ENCODE peak calls at places on chromosome 5, in seven cellular contexts. J, Q, W, X, I, S and D are unnamed samples.

GRCh38 chr5:155529366-155529765 is 515.8 kb downstream of the KIF4B start:
- DNase-seq in J (no peak), Q (no peak), W (no peak), X (no peak), I (no peak), S (no peak), D (no peak)

GRCh38 chr5:122501087-122501435 is 189.0 kb downstream of the SNCAIP start:
- DNase-seq in J (no peak), Q (no peak), W (no peak), X (peak), I (no peak), S (no peak), D (no peak)

GRCh38 chr5:45037927-45038326 is 229.2 kb downstream of the MRPS30 start:
- DNase-seq in J (no peak), Q (no peak), W (no peak), X (no peak), I (no peak), S (no peak), D (no peak)

GRCh38 chr5:141951341-141951781 is 6.6 kb downstream of the PCDH12 start:
- DNase-seq in J (no peak), Q (peak), W (peak), X (no peak), I (no peak), S (peak), D (no peak)

GRCh38 chr5:151231359-151231758 is 7.5 kb upstream of the CCDC69 start:
- DNase-seq in J (no peak), Q (no peak), W (no peak), X (no peak), I (no peak), S (no peak), D (no peak)

GRCh38 chr5:139877129-139877597 is 81.6 kb downstream of the PSD2 start:
- DNase-seq in J (no peak), Q (no peak), W (no peak), X (no peak), I (no peak), S (no peak), D (no peak)

GRCh38 chr5:78907255-78907886 is 77.7 kb downstream of the ARSB start:
- DNase-seq in J (no peak), Q (no peak), W (no peak), X (peak), I (no peak), S (no peak), D (no peak)

GRCh38 chr5:132363431-132364112 is 5.9 kb upstream of the SLC22A5 start:
- DNase-seq in J (no peak), Q (no peak), W (no peak), X (peak), I (no peak), S (no peak), D (no peak)

GRCh38 chr5:146962801-146963355 is 84.3 kb upstream of the PPP2R2B start:
- DNase-seq in J (no peak), Q (no peak), W (no peak), X (peak), I (no peak), S (no peak), D (no peak)

GRCh38 chr5:95113489-95113888 is 171.4 kb downstream of the MCTP1 start:
- DNase-seq in J (no peak), Q (no peak), W (no peak), X (peak), I (no peak), S (peak), D (no peak)

GRCh38 chr5:83104031-83104430 is 26.7 kb downstream of the XRCC4 start:
- DNase-seq in J (no peak), Q (no peak), W (no peak), X (no peak), I (no peak), S (no peak), D (no peak)

GRCh38 chr5:80234311-80234948 is 21.4 kb downstream of the SERINC5 start:
- DNase-seq in J (no peak), Q (no peak), W (no peak), X (no peak), I (no peak), S (no peak), D (no peak)

GRCh38 chr5:138663009-138663408 is 87.8 kb upstream of the HSPA9 start:
- DNase-seq in J (no peak), Q (no peak), W (no peak), X (no peak), I (peak), S (no peak), D (peak)

GRCh38 chr5:73214921-73215490 is 42.0 kb downstream of the TMEM174 start:
- DNase-seq in J (no peak), Q (no peak), W (no peak), X (no peak), I (no peak), S (no peak), D (no peak)

GRCh38 chr5:111158105-111158744 is 66.0 kb upstream of the CAMK4 start:
- DNase-seq in J (peak), Q (peak), W (peak), X (peak), I (no peak), S (peak), D (peak)

GRCh38 chr5:116911074-116911473 is 336.5 kb upstream of the SEMA6A start:
- DNase-seq in J (no peak), Q (no peak), W (no peak), X (no peak), I (no peak), S (no peak), D (no peak)

GRCh38 chr5:138905541-138905940 is 30.4 kb upstream of the LRRTM2 start:
- DNase-seq in J (no peak), Q (no peak), W (no peak), X (no peak), I (no peak), S (no peak), D (no peak)

GRCh38 chr5:38330207-38330606 is 71.8 kb downstream of the EGFLAM start:
- DNase-seq in J (no peak), Q (no peak), W (no peak), X (no peak), I (no peak), S (no peak), D (no peak)

GRCh38 chr5:171470420-171470819 is 51.0 kb downstream of the FGF18 start:
- DNase-seq in J (no peak), Q (no peak), W (no peak), X (no peak), I (no peak), S (no peak), D (no peak)

GRCh38 chr5:151773979-151774378 is 2.2 kb downstream of the G3BP1 start:
- DNase-seq in J (no peak), Q (no peak), W (no peak), X (no peak), I (no peak), S (no peak), D (no peak)

GRCh38 chr5:16931334-16932110 is 4.6 kb downstream of the MYO10 start:
- DNase-seq in J (no peak), Q (no peak), W (no peak), X (peak), I (no peak), S (no peak), D (no peak)

GRCh38 chr5:77277764-77278163 is 67.3 kb downstream of the PDE8B start:
- DNase-seq in J (no peak), Q (no peak), W (no peak), X (no peak), I (no peak), S (no peak), D (no peak)

GRCh38 chr5:27472000-27472763 is 433.8 kb upstream of the CDH9 start:
- DNase-seq in J (no peak), Q (peak), W (peak), X (peak), I (no peak), S (peak), D (no peak)

GRCh38 chr5:172455511-172456061 is 1.3 kb upstream of the SH3PXD2B start:
- DNase-seq in J (no peak), Q (no peak), W (no peak), X (peak), I (no peak), S (peak), D (no peak)

GRCh38 chr5:62331921-62332320 is 25.9 kb downstream of the KIF2A start:
- DNase-seq in J (no peak), Q (no peak), W (no peak), X (no peak), I (no peak), S (no peak), D (no peak)

GRCh38 chr5:135930029-135930948 is 24.5 kb downstream of the LECT2 start:
- DNase-seq in J (no peak), Q (peak), W (peak), X (no peak), I (peak), S (peak), D (no peak)

GRCh38 chr5:130333089-130333488 is 428.8 kb downstream of the CHSY3 start:
- DNase-seq in J (no peak), Q (no peak), W (no peak), X (peak), I (no peak), S (no peak), D (no peak)

GRCh38 chr5:133685402-133686018 is 73.2 kb upstream of the FSTL4 start:
- DNase-seq in J (no peak), Q (no peak), W (no peak), X (no peak), I (no peak), S (no peak), D (no peak)

GRCh38 chr5:79845448-79846197 is 145.4 kb downstream of the MTX3 start:
- DNase-seq in J (no peak), Q (no peak), W (no peak), X (peak), I (no peak), S (no peak), D (no peak)

GRCh38 chr5:152376871-152377270 is 28.2 kb downstream of the NMUR2 start:
- DNase-seq in J (no peak), Q (no peak), W (no peak), X (no peak), I (no peak), S (no peak), D (no peak)

GRCh38 chr5:132761321-132762240 is 14.4 kb downstream of the CCNI2 start:
- DNase-seq in J (no peak), Q (no peak), W (no peak), X (no peak), I (no peak), S (no peak), D (no peak)

GRCh38 chr5:78895616-78896015 is 89.5 kb downstream of the ARSB start:
- DNase-seq in J (no peak), Q (no peak), W (no peak), X (no peak), I (no peak), S (no peak), D (no peak)

GRCh38 chr5:172451771-172452197 is 2.5 kb downstream of the SH3PXD2B start:
- DNase-seq in J (no peak), Q (no peak), W (no peak), X (peak), I (no peak), S (no peak), D (no peak)

GRCh38 chr5:31319338-31319737 is 125.9 kb downstream of the CDH6 start:
- DNase-seq in J (no peak), Q (no peak), W (no peak), X (no peak), I (no peak), S (no peak), D (no peak)

GRCh38 chr5:111254613-111255012 is 30.4 kb downstream of the CAMK4 start:
- DNase-seq in J (no peak), Q (peak), W (no peak), X (peak), I (no peak), S (no peak), D (no peak)

GRCh38 chr5:68315679-68316271 is 100.2 kb downstream of the PIK3R1 start:
- DNase-seq in J (no peak), Q (peak), W (no peak), X (no peak), I (peak), S (peak), D (peak)

GRCh38 chr5:146716636-146717035 is 161.9 kb downstream of the PPP2R2B start:
- DNase-seq in J (no peak), Q (no peak), W (no peak), X (peak), I (no peak), S (no peak), D (no peak)

GRCh38 chr5:56734066-56734766 is 81.1 kb upstream of the MAP3K1 start:
- DNase-seq in J (no peak), Q (no peak), W (no peak), X (no peak), I (no peak), S (no peak), D (no peak)

GRCh38 chr5:145999208-145999607 is 62.8 kb downstream of the SH3RF2 start:
- DNase-seq in J (no peak), Q (no peak), W (no peak), X (no peak), I (no peak), S (no peak), D (no peak)

GRCh38 chr5:143011621-143012020 is 241.4 kb downstream of the ARHGAP26 start:
- DNase-seq in J (no peak), Q (no peak), W (no peak), X (peak), I (no peak), S (no peak), D (no peak)

GRCh38 chr5:143013176-143013575 is 243.0 kb downstream of the ARHGAP26 start:
- DNase-seq in J (no peak), Q (no peak), W (no peak), X (no peak), I (no peak), S (no peak), D (no peak)

GRCh38 chr5:143010335-143010734 is 240.2 kb downstream of the ARHGAP26 start:
- DNase-seq in J (no peak), Q (no peak), W (no peak), X (no peak), I (no peak), S (no peak), D (no peak)

GRCh38 chr5:143016777-143017374 is 246.7 kb downstream of the ARHGAP26 start:
- DNase-seq in J (no peak), Q (peak), W (no peak), X (peak), I (no peak), S (peak), D (no peak)

GRCh38 chr5:143014017-143014651 is 244.0 kb downstream of the ARHGAP26 start:
- DNase-seq in J (no peak), Q (no peak), W (peak), X (no peak), I (peak), S (peak), D (no peak)
- TF ChIP-seq CTCF in J (peak), Q (peak), W (peak), X (peak), I (peak), S (peak), D (peak)

GRCh38 chr5:175874462-175875139 is 3.2 kb downstream of the CPLX2 start:
- DNase-seq in J (no peak), Q (no peak), W (no peak), X (no peak), I (no peak), S (no peak), D (no peak)

GRCh38 chr5:175870820-175871447 is 444 bp upstream of the CPLX2 start:
- DNase-seq in J (no peak), Q (no peak), W (no peak), X (no peak), I (no peak), S (no peak), D (no peak)

GRCh38 chr5:175872287-175873089 is 1.1 kb downstream of the CPLX2 start:
- DNase-seq in J (no peak), Q (no peak), W (peak), X (no peak), I (peak), S (peak), D (no peak)

GRCh38 chr5:175876107-175876506 is 4.7 kb downstream of the CPLX2 start:
- DNase-seq in J (no peak), Q (no peak), W (no peak), X (no peak), I (no peak), S (no peak), D (no peak)

GRCh38 chr5:175873090-175873454 is 1.7 kb downstream of the CPLX2 start:
- DNase-seq in J (no peak), Q (no peak), W (peak), X (no peak), I (no peak), S (peak), D (no peak)
- TF ChIP-seq CTCF in J (no peak), Q (peak), W (peak), X (no peak), I (peak), S (peak), D (peak)

DNA sequence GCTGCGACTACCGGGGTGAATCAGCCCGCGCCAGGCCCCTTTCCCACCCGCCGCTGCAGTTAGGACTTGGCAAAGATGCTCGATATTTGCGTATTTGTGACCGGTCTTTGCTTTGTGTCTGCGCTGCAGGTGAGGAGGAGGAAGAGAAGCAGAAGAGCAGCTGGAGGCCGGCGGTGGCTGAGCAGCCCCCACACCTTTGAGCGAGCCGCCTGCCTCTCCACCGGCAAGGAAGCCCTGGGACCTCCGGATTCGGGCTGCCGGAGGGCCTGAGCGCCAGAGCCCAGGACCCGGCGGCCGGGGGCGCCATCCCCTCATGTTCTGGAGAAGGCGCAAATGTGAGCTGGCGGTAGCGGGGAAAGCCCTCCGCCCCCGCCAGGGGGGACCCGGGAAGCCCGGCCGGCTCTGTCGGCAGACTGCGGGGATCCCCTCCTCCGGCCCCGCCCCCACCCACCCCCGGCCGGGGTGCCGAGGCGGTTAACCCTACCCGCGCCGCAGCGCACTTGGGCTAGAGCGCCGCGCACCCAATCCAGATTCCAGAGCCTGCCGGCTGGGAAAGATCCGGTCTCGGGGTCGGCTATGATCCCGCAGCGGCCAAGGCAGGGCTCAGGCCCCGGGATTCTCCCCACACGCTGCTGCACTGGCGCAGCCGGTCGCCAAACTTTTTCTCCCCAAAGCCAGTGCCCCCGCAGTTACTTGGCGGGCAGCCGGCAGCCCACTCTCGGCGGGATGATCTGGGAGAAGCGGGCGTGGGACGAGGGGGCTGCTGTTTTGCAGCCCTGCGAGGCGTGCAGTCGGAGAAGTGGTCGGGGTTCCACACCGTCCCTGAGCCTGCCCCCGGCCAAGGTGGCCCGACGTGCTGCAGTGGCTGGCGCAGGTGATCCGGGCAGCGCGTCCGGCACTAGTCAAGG is 800 bp upstream of the KCNN2 start:
- DNase-seq in J (no peak), Q (peak), W (peak), X (no peak), I (peak), S (peak), D (no peak)
- TF ChIP-seq CTCF in J (no peak), Q (no peak), W (peak), X (no peak), I (no peak), S (no peak), D (no peak)

DNA sequence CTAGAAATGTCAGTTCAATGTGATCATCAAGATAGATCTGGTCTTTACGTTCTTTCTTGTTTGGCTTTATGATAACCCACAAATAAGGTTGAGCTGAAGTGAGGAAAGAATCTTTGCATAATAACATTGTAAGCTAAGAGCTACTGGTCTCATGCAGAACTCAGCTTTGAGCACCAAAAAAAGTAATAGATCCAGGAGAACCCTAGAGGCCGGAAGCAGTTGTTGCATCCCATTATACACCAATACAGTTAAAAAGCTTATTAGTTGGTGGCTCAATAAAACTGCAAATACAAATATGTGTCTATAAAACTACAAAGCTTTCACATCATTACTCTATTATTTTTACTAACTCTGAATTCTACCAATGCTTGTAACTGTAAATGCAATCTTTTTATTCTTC is 85.5 kb upstream of the NUDT12 start:
- DNase-seq in J (no peak), Q (no peak), W (no peak), X (no peak), I (no peak), S (no peak), D (no peak)
- TF ChIP-seq CTCF in J (no peak), Q (no peak), W (peak), X (peak), I (no peak), S (no peak), D (no peak)

GRCh38 chr5:113488645-113489184 is 462 bp upstream of the MCC start:
- DNase-seq in J (no peak), Q (no peak), W (no peak), X (peak), I (no peak), S (no peak), D (no peak)
- TF ChIP-seq CTCF in J (no peak), Q (no peak), W (no peak), X (no peak), I (no peak), S (no peak), D (no peak)

DNA sequence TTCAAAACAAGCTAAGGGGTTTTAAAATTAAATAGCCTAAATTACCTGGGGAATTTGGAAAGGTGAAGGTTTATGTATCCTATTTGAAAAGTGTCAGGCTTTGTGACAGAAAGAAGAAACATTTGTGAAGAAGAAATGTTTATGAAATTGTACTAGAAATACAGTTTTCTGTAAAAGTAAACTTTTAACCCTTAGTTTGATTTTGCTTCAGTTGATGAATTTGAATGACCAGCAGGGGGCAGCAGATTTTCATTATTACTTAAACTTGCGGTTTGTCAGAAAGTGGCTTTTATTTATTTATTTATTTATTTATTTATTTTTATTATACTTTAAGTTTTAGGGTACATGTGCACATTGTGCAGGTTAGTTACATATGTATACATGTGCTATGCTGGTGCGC is 58.1 kb downstream of the NNT start:
- DNase-seq in J (no peak), Q (no peak), W (peak), X (peak), I (no peak), S (peak), D (no peak)
- TF ChIP-seq CTCF in J (peak), Q (no peak), W (peak), X (peak), I (peak), S (peak), D (peak)

DNA sequence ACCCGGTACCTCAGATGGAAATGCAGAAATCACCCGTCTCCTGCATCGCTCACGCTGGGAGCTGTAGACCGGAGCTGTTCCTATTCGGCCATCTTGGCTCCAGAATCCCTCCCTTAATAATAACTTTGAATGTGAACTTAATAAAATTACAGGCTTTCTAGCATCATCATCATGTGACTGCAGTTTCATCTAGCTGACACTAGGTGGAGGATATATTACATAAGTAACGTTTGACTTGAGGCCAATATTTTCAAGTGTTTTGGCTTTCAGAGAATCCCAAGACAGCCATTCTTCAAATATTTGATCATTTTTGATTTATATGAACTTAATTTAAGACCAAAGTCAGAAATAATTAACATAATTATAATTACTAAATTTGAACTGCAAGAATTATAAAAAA is 474.9 kb upstream of the CDH10 start:
- DNase-seq in J (no peak), Q (peak), W (no peak), X (no peak), I (no peak), S (no peak), D (no peak)
- TF ChIP-seq CTCF in J (no peak), Q (no peak), W (peak), X (peak), I (peak), S (peak), D (peak)

GRCh38 chr5:164146223-164146622 is 640.8 kb downstream of the MAT2B start:
- DNase-seq in J (no peak), Q (no peak), W (no peak), X (no peak), I (no peak), S (no peak), D (no peak)
- TF ChIP-seq CTCF in J (no peak), Q (no peak), W (no peak), X (no peak), I (no peak), S (no peak), D (no peak)

GRCh38 chr5:66494437-66494836 is 101.8 kb upstream of the MAST4 start:
- DNase-seq in J (no peak), Q (no peak), W (peak), X (no peak), I (no peak), S (peak), D (no peak)
- TF ChIP-seq CTCF in J (no peak), Q (peak), W (no peak), X (no peak), I (no peak), S (peak), D (no peak)